ENCODE peak calls at places on chromosomes 4 and X, in ten cellular contexts. T, S, G, P, E, Y, R, M, N and W are unnamed samples.

GRCh38 chrX:153445856-153446635 is at the start of gene TREX2:
- DNase-seq in T (no peak), S (peak; percentile 46), G (no peak), P (no peak), E (no peak), Y (no peak), R (no peak), M (no peak), N (no peak), W (no peak)

GRCh38 chrX:3142259-3143042 is 101.2 kb downstream of the ARSF start:
- DNase-seq in T (no peak), S (no peak), G (no peak), P (no peak), E (no peak), Y (no peak), R (no peak), M (no peak), N (no peak), W (no peak)

GRCh38 chr4:150515135-150515534 is 66.8 kb upstream of the MAB21L2 start:
- DNase-seq in T (no peak), S (no peak), G (no peak), P (no peak), E (no peak), Y (no peak), R (no peak), M (no peak), N (no peak), W (no peak)

GRCh38 chrX:53048169-53049126 is at the start of gene GPR173:
- DNase-seq in T (peak; percentile 17), S (no peak), G (peak; percentile 74), P (peak; percentile 2), E (peak; percentile 50), Y (peak; percentile 41), R (peak; percentile 78), M (no peak), N (peak; percentile 21), W (peak; percentile 49)

GRCh38 chrX:46226422-46226821 is 318.8 kb downstream of the ZNF674 start:
- DNase-seq in T (no peak), S (no peak), G (no peak), P (no peak), E (no peak), Y (no peak), R (no peak), M (no peak), N (no peak), W (no peak)

GRCh38 chr4:27079056-27079455 is 218.4 kb downstream of the STIM2 start:
- DNase-seq in T (no peak), S (no peak), G (no peak), P (no peak), E (no peak), Y (no peak), R (no peak), M (no peak), N (no peak), W (no peak)

GRCh38 chr4:3266076-3266475 is 17.1 kb downstream of the MSANTD1 start:
- DNase-seq in T (no peak), S (peak; percentile 66), G (no peak), P (no peak), E (no peak), Y (no peak), R (no peak), M (no peak), N (no peak), W (no peak)

GRCh38 chr4:170884965-170885583 is 795.3 kb upstream of the AADAT start:
- DNase-seq in T (no peak), S (no peak), G (no peak), P (no peak), E (no peak), Y (no peak), R (no peak), M (no peak), N (no peak), W (no peak)

GRCh38 chr4:102352774-102353173 is 7.5 kb upstream of the SLC39A8 start:
- DNase-seq in T (no peak), S (no peak), G (no peak), P (no peak), E (no peak), Y (no peak), R (no peak), M (no peak), N (peak; percentile 25), W (no peak)

GRCh38 chr4:94442251-94442650 is 9.5 kb upstream of the PDLIM5 start:
- DNase-seq in T (no peak), S (no peak), G (no peak), P (no peak), E (no peak), Y (no peak), R (no peak), M (no peak), N (no peak), W (no peak)

GRCh38 chr4:24322986-24323385 is 261.4 kb downstream of the DHX15 start:
- DNase-seq in T (no peak), S (no peak), G (no peak), P (no peak), E (no peak), Y (no peak), R (no peak), M (no peak), N (no peak), W (no peak)
- H3K4me3 ChIP-seq in T (no peak overlapping the region), S (no peak overlapping the region), G (peak overlapping the region; percentile 14), P (no peak overlapping the region), E (no peak overlapping the region), Y (no peak overlapping the region), R (no peak overlapping the region), M (no peak overlapping the region), N (no peak overlapping the region), W (no peak overlapping the region)

DNA sequence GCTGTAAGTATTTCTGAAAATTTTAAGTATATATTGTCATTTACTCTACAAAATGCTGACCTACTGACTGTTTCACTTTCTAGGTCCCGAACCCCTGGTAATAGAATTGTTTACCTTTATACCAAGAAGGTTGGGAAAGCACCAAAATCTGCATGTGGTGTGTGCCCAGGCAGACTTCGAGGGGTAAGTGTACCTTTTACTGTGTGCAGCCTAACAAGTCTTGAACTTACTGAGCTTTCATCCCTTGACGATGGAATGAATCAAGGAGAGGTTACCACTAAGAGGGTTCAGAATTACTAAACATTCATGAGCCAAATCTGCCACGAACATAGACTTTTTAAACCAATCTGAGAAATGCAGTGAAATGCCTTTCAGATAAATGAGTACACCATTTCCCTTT is 1.6 kb downstream of the RPL34 start:
- DNase-seq in T (no peak), S (no peak), G (no peak), P (no peak), E (no peak), Y (no peak), R (no peak), M (no peak), N (no peak), W (no peak)
- H3K4me1 ChIP-seq in T (peaks cover 13% of the 10 kb centered on the region), S (peaks cover 17% of the 10 kb centered on the region), G (peaks cover 18% of the 10 kb centered on the region), P (peaks cover 32% of the 10 kb centered on the region), E (peaks cover 20% of the 10 kb centered on the region), Y (peaks cover 54% of the 10 kb centered on the region), R (peaks cover 27% of the 10 kb centered on the region), M (peaks cover 14% of the 10 kb centered on the region), N (peaks cover 8% of the 10 kb centered on the region), W (peaks cover 17% of the 10 kb centered on the region)

GRCh38 chrX:427812-428725 is 41.4 kb upstream of the PPP2R3B start:
- DNase-seq in T (no peak), S (no peak), G (peak; percentile 82), P (no peak), E (peak; percentile 49), Y (no peak), R (no peak), M (no peak), N (no peak), W (peak; percentile 30)

GRCh38 chrX:426881-427280 is 40.2 kb upstream of the PPP2R3B start:
- DNase-seq in T (no peak), S (no peak), G (no peak), P (no peak), E (no peak), Y (no peak), R (no peak), M (no peak), N (no peak), W (no peak)

GRCh38 chrX:429266-429825 is 42.6 kb upstream of the PPP2R3B start:
- DNase-seq in T (no peak), S (no peak), G (no peak), P (no peak), E (no peak), Y (no peak), R (no peak), M (no peak), N (no peak), W (no peak)

GRCh38 chrX:421646-422325 is 35.1 kb upstream of the PPP2R3B start:
- DNase-seq in T (no peak), S (peak; percentile 70), G (no peak), P (no peak), E (no peak), Y (no peak), R (no peak), M (no peak), N (no peak), W (peak; percentile 30)

DNA sequence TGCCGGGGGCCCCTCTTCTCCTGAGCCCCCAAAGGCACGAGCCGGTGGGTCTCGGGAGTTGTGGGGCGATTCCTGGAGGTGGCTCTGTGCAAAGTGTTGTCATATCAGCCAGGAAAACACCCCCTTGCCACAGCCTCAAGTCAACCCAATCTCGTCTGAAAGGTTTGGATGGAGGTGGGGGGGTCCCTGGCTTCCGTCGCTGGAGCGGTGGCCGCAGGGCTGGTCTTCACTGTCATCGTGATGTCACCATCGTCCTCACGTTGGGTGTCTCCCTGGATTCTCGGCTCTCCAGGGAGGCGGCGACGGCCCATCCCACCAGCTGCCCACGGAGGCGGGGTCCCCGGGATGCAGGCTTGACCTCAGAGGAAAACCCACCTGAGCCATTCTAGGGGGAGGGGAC is 38.3 kb upstream of the PPP2R3B start:
- DNase-seq in T (no peak), S (no peak), G (no peak), P (no peak), E (no peak), Y (no peak), R (no peak), M (no peak), N (no peak), W (peak; percentile 20)
- TF ChIP-seq CTCF in T (no peak), S (no peak), G (no peak), P (no peak), E (no peak), Y (no peak), R (no peak), M (no peak), N (no peak), W (no peak)

GRCh38 chr4:986949-987688 is at the start of gene IDUA:
- DNase-seq in T (peak; percentile 55), S (peak; percentile 97), G (peak; percentile 77), P (peak; percentile 78), E (peak; percentile 93), Y (peak; percentile 86), R (peak; percentile 87), M (peak; percentile 50), N (peak; percentile 90), W (peak; percentile 86)

GRCh38 chr4:989722-990471 is 3.1 kb downstream of the IDUA start:
- DNase-seq in T (no peak), S (peak; percentile 81), G (no peak), P (no peak), E (no peak), Y (peak; percentile 12), R (no peak), M (no peak), N (no peak), W (no peak)

GRCh38 chr4:988726-989721 is 2.2 kb downstream of the IDUA start:
- DNase-seq in T (no peak), S (peak; percentile 73), G (no peak), P (no peak), E (no peak), Y (peak; percentile 13), R (no peak), M (no peak), N (no peak), W (no peak)

GRCh38 chr4:986428-986948 is 356 bp upstream of the IDUA start:
- DNase-seq in T (no peak), S (no peak), G (no peak), P (no peak), E (no peak), Y (no peak), R (no peak), M (no peak), N (no peak), W (no peak)

GRCh38 chr4:987689-988513 is 1.1 kb downstream of the IDUA start:
- DNase-seq in T (no peak), S (peak; percentile 82), G (no peak), P (no peak), E (no peak), Y (peak; percentile 26), R (no peak), M (no peak), N (no peak), W (no peak)
- H3K4me3 ChIP-seq in T (peak overlapping the region; percentile 76), S (peak overlapping the region; percentile 76), G (peak overlapping the region; percentile 53), P (peak overlapping the region; percentile 24), E (no peak overlapping the region), Y (peak overlapping the region; percentile 86), R (peak overlapping the region; percentile 70), M (peak overlapping the region; percentile 72), N (peak overlapping the region; percentile 86), W (peak overlapping the region; percentile 84)